ENCODE peak calls at places on chromosomes 16 and 17, in four cellular contexts. One of them, this sample, is unnamed.

GRCh38 chr17:4945176-4945943 is 3.0 kb downstream of the PFN1 start:
- DNase-seq in PC-3: peak; percentile 93
- DNase-seq in CD8-positive, alpha-beta T cell: peak; percentile 64
- DNase-seq in HCT116: peak; percentile 82
- DNase-seq in this sample: no peak

GRCh38 chr17:37828313-37829124 is 83.7 kb upstream of the HNF1B start:
- DNase-seq in HCT116: no peak
- DNase-seq in PC-3: peak; percentile 5
- DNase-seq in CD8-positive, alpha-beta T cell: no peak
- DNase-seq in this sample: no peak

GRCh38 chr17:31743767-31744166 is 115.3 kb downstream of the COPRS start:
- DNase-seq in PC-3: no peak
- DNase-seq in HCT116: no peak
- DNase-seq in CD8-positive, alpha-beta T cell: no peak
- DNase-seq in this sample: no peak

GRCh38 chr16:89491238-89491869 is 993 bp upstream of the ANKRD11 start:
- DNase-seq in CD8-positive, alpha-beta T cell: no peak
- DNase-seq in PC-3: peak; percentile 3
- DNase-seq in HCT116: no peak
- DNase-seq in this sample: no peak

GRCh38 chr16:69838417-69838990 is 76.4 kb downstream of the WWP2 start:
- DNase-seq in CD8-positive, alpha-beta T cell: no peak
- DNase-seq in HCT116: no peak
- DNase-seq in PC-3: no peak
- DNase-seq in this sample: no peak

GRCh38 chr17:63185420-63185819 is 219.4 kb downstream of the TANC2 start:
- DNase-seq in PC-3: peak; percentile 26
- DNase-seq in HCT116: no peak
- DNase-seq in CD8-positive, alpha-beta T cell: no peak
- DNase-seq in this sample: no peak

GRCh38 chr17:51371732-51372151 is 111.4 kb downstream of the UTP18 start:
- DNase-seq in HCT116: peak; percentile 84
- DNase-seq in CD8-positive, alpha-beta T cell: peak; percentile 17
- DNase-seq in PC-3: peak; percentile 85
- DNase-seq in this sample: peak; percentile 58

GRCh38 chr17:353213-353837 is 718 bp upstream of the RPH3AL start:
- DNase-seq in HCT116: no peak
- DNase-seq in CD8-positive, alpha-beta T cell: no peak
- DNase-seq in PC-3: no peak
- DNase-seq in this sample: no peak

GRCh38 chr17:78954684-78955083 is 25.0 kb downstream of the LGALS3BP start:
- DNase-seq in PC-3: no peak
- DNase-seq in HCT116: no peak
- DNase-seq in CD8-positive, alpha-beta T cell: no peak
- DNase-seq in this sample: no peak

GRCh38 chr17:700504-701094 is 14.0 kb downstream of the VPS53 start:
- DNase-seq in HCT116: peak; percentile 21
- DNase-seq in PC-3: peak; percentile 35
- DNase-seq in CD8-positive, alpha-beta T cell: no peak
- DNase-seq in this sample: peak; percentile 25

GRCh38 chr17:15288859-15289258 is 23.7 kb upstream of the PMP22 start:
- DNase-seq in HCT116: no peak
- DNase-seq in CD8-positive, alpha-beta T cell: no peak
- DNase-seq in PC-3: no peak
- DNase-seq in this sample: no peak

GRCh38 chr17:5203908-5204294 is 12.2 kb upstream of the ZNF594 start:
- DNase-seq in HCT116: no peak
- DNase-seq in PC-3: peak; percentile 50
- DNase-seq in CD8-positive, alpha-beta T cell: no peak
- DNase-seq in this sample: no peak

GRCh38 chr16:48617104-48617503 is 7.1 kb upstream of the N4BP1 start:
- DNase-seq in HCT116: no peak
- DNase-seq in PC-3: no peak
- DNase-seq in CD8-positive, alpha-beta T cell: no peak
- DNase-seq in this sample: no peak
- H3K4me1 ChIP-seq in HCT116: no peaks in the 10 kb centered on the region
- H3K4me1 ChIP-seq in PC-3: peaks cover 3% of the 10 kb centered on the region
- H3K4me1 ChIP-seq in CD8-positive, alpha-beta T cell: peaks cover 37% of the 10 kb centered on the region
- H3K4me1 ChIP-seq in this sample: peaks cover 31% of the 10 kb centered on the region

DNA sequence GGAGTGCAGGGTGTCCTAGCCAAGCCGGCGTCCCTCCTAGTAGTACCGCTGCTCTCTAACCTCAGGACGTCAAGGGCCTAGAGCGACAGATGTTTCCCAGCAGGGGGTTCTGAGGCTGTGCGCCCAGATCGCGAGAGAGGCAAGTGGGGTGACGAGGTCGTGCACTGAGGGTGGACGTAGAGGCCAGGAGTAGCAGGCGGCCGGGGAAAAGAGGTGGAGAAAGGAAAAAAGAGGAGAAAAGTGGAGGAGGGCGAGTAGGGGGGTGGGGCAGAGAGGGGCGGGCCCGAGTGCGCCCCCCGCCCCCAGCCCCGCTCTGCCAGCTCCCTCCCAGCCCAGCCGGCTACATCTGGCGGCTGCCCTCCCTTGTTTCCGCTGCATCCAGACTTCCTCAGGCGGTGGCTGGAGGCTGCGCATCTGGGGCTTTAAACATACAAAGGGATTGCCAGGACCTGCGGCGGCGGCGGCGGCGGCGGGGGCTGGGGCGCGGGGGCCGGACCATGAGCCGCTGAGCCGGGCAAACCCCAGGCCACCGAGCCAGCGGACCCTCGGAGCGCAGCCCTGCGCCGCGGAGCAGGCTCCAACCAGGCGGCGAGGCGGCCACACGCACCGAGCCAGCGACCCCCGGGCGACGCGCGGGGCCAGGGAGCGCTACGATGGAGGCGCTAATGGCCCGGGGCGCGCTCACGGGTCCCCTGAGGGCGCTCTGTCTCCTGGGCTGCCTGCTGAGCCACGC is at the start of gene MMP2:
- DNase-seq in HCT116: no peak
- DNase-seq in PC-3: no peak
- DNase-seq in CD8-positive, alpha-beta T cell: no peak
- DNase-seq in this sample: no peak
- H3K4me1 ChIP-seq in HCT116: no peaks in the 10 kb centered on the region
- H3K4me1 ChIP-seq in PC-3: no peaks in the 10 kb centered on the region
- H3K4me1 ChIP-seq in CD8-positive, alpha-beta T cell: no peaks in the 10 kb centered on the region
- H3K4me1 ChIP-seq in this sample: no peaks in the 10 kb centered on the region

GRCh38 chr16:28193530-28194423 is 18.0 kb downstream of the XPO6 start:
- DNase-seq in PC-3: peak; percentile 43
- DNase-seq in HCT116: no peak
- DNase-seq in CD8-positive, alpha-beta T cell: no peak
- DNase-seq in this sample: no peak
- H3K4me1 ChIP-seq in PC-3: peaks cover 26% of the 10 kb centered on the region
- H3K4me1 ChIP-seq in HCT116: peaks cover 2% of the 10 kb centered on the region
- H3K4me1 ChIP-seq in CD8-positive, alpha-beta T cell: peaks cover 80% of the 10 kb centered on the region
- H3K4me1 ChIP-seq in this sample: peaks cover 43% of the 10 kb centered on the region

GRCh38 chr17:43468746-43469544 is 14.8 kb upstream of the DHX8 start:
- DNase-seq in PC-3: peak; percentile 91
- DNase-seq in HCT116: peak; percentile 46
- DNase-seq in CD8-positive, alpha-beta T cell: no peak
- DNase-seq in this sample: no peak
- H3K4me1 ChIP-seq in PC-3: peaks cover 21% of the 10 kb centered on the region
- H3K4me1 ChIP-seq in HCT116: no peaks in the 10 kb centered on the region
- H3K4me1 ChIP-seq in CD8-positive, alpha-beta T cell: no peaks in the 10 kb centered on the region
- H3K4me1 ChIP-seq in this sample: no peaks in the 10 kb centered on the region

GRCh38 chr17:7852919-7853692 is 1.8 kb upstream of the TMEM88 start:
- DNase-seq in PC-3: no peak
- DNase-seq in CD8-positive, alpha-beta T cell: no peak
- DNase-seq in HCT116: no peak
- DNase-seq in this sample: no peak

GRCh38 chr17:7854851-7855642 is at the start of gene TMEM88:
- DNase-seq in HCT116: no peak
- DNase-seq in CD8-positive, alpha-beta T cell: no peak
- DNase-seq in PC-3: no peak
- DNase-seq in this sample: no peak

GRCh38 chr17:7853693-7854043 is 1.2 kb upstream of the TMEM88 start:
- DNase-seq in HCT116: no peak
- DNase-seq in PC-3: no peak
- DNase-seq in CD8-positive, alpha-beta T cell: no peak
- DNase-seq in this sample: no peak

GRCh38 chr17:7855643-7856080 is 796 bp downstream of the TMEM88 start:
- DNase-seq in HCT116: no peak
- DNase-seq in CD8-positive, alpha-beta T cell: no peak
- DNase-seq in PC-3: no peak
- DNase-seq in this sample: no peak

DNA sequence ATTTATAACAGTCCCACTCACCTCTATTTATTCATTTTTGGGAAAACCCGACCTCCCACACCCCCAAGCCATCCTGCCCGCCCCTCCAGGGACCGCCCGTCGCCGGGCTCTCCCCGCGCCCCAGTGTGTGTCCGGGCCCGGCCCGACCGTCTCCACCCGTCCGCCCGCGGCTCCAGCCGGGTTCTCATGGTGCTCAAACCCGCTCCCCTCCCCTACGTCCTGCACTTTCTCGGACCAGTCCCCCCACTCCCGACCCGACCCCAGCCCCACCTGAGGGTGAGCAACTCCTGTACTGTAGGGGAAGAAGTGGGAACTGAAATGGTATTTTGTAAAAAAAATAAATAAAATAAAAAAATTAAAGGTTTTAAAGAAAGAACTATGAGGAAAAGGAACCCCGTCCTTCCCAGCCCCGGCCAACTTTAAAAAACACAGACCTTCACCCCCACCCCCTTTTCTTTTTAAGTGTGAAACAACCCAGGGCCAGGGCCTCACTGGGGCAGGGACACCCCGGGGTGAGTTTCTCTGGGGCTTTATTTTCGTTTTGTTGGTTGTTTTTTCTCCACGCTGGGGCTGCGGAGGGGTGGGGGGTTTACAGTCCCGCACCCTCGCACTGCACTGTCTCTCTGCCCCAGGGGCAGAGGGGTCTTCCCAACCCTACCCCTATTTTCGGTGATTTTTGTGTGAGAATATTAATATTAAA is 638 bp upstream of the TMEM88 start:
- DNase-seq in HCT116: no peak
- DNase-seq in CD8-positive, alpha-beta T cell: no peak
- DNase-seq in PC-3: no peak
- DNase-seq in this sample: peak; percentile 24
- H3K4me1 ChIP-seq in HCT116: peaks cover 22% of the 10 kb centered on the region
- H3K4me1 ChIP-seq in CD8-positive, alpha-beta T cell: peaks cover 43% of the 10 kb centered on the region
- H3K4me1 ChIP-seq in PC-3: peaks cover 18% of the 10 kb centered on the region
- H3K4me1 ChIP-seq in this sample: peaks cover 43% of the 10 kb centered on the region

GRCh38 chr17:7880076-7880868 is 8.3 kb upstream of the CHD3 start:
- DNase-seq in PC-3: no peak
- DNase-seq in CD8-positive, alpha-beta T cell: no peak
- DNase-seq in HCT116: no peak
- DNase-seq in this sample: no peak
- H3K4me1 ChIP-seq in PC-3: peaks cover 8% of the 10 kb centered on the region
- H3K4me1 ChIP-seq in CD8-positive, alpha-beta T cell: peaks cover 45% of the 10 kb centered on the region
- H3K4me1 ChIP-seq in HCT116: peaks cover 9% of the 10 kb centered on the region
- H3K4me1 ChIP-seq in this sample: peaks cover 35% of the 10 kb centered on the region